ENCODE peak calls at places on chromosome 20, in five cellular contexts. One of them, this sample, is unnamed.

GRCh38 chr20:48912065-48912464 is 9.4 kb upstream of the ARFGEF2 start:
- DNase-seq in pancreas: no peak
- DNase-seq in spleen: peak
- DNase-seq in tibial nerve: no peak
- DNase-seq in NB4: no peak
- DNase-seq in this sample: no peak

GRCh38 chr20:6765469-6766058 is 1.9 kb upstream of the BMP2 start:
- DNase-seq in tibial nerve: peak
- DNase-seq in pancreas: no peak
- DNase-seq in NB4: peak
- DNase-seq in spleen: no peak
- DNase-seq in this sample: no peak

GRCh38 chr20:52082612-52083011 is 109.0 kb downstream of the ZFP64 start:
- DNase-seq in NB4: no peak
- DNase-seq in pancreas: no peak
- DNase-seq in tibial nerve: no peak
- DNase-seq in spleen: no peak
- DNase-seq in this sample: no peak

GRCh38 chr20:35318502-35319157 is 26.4 kb upstream of the FAM83C start:
- DNase-seq in tibial nerve: no peak
- DNase-seq in spleen: no peak
- DNase-seq in NB4: no peak
- DNase-seq in pancreas: no peak
- DNase-seq in this sample: no peak

GRCh38 chr20:62804021-62804631 is 509 bp upstream of the OGFR start:
- DNase-seq in tibial nerve: no peak
- DNase-seq in spleen: peak
- DNase-seq in NB4: peak
- DNase-seq in pancreas: no peak
- DNase-seq in this sample: no peak

GRCh38 chr20:44532981-44533331 is 11.1 kb upstream of the SERINC3 start:
- DNase-seq in pancreas: no peak
- DNase-seq in NB4: no peak
- DNase-seq in spleen: no peak
- DNase-seq in tibial nerve: no peak
- DNase-seq in this sample: no peak

GRCh38 chr20:11995750-11996567 is 78.3 kb downstream of the BTBD3 start:
- DNase-seq in NB4: no peak
- DNase-seq in spleen: no peak
- DNase-seq in tibial nerve: peak
- DNase-seq in pancreas: no peak
- DNase-seq in this sample: no peak

GRCh38 chr20:48623906-48624265 is 203.9 kb downstream of the PREX1 start:
- DNase-seq in spleen: peak
- DNase-seq in pancreas: peak
- DNase-seq in tibial nerve: no peak
- DNase-seq in NB4: no peak
- DNase-seq in this sample: no peak

GRCh38 chr20:60215786-60216730 is 257.8 kb downstream of the CDH26 start:
- DNase-seq in spleen: no peak
- DNase-seq in pancreas: no peak
- DNase-seq in tibial nerve: no peak
- DNase-seq in NB4: no peak
- DNase-seq in this sample: no peak
- TF ChIP-seq CTCF in spleen: no peak
- TF ChIP-seq CTCF in pancreas: no peak
- TF ChIP-seq CTCF in tibial nerve: no peak
- TF ChIP-seq CTCF in NB4: no peak
- TF ChIP-seq CTCF in this sample: no peak

GRCh38 chr20:47465335-47466090 is 36.2 kb upstream of the NCOA3 start:
- DNase-seq in tibial nerve: no peak
- DNase-seq in NB4: no peak
- DNase-seq in pancreas: no peak
- DNase-seq in spleen: no peak
- DNase-seq in this sample: no peak

GRCh38 chr20:47466193-47466592 is 35.5 kb upstream of the NCOA3 start:
- DNase-seq in NB4: no peak
- DNase-seq in pancreas: no peak
- DNase-seq in spleen: no peak
- DNase-seq in tibial nerve: no peak
- DNase-seq in this sample: no peak

GRCh38 chr20:47461120-47461685 is 40.5 kb upstream of the NCOA3 start:
- DNase-seq in tibial nerve: no peak
- DNase-seq in spleen: no peak
- DNase-seq in NB4: no peak
- DNase-seq in pancreas: no peak
- DNase-seq in this sample: no peak

GRCh38 chr20:47466704-47467459 is 34.8 kb upstream of the NCOA3 start:
- DNase-seq in pancreas: no peak
- DNase-seq in tibial nerve: no peak
- DNase-seq in spleen: no peak
- DNase-seq in NB4: no peak
- DNase-seq in this sample: no peak

DNA sequence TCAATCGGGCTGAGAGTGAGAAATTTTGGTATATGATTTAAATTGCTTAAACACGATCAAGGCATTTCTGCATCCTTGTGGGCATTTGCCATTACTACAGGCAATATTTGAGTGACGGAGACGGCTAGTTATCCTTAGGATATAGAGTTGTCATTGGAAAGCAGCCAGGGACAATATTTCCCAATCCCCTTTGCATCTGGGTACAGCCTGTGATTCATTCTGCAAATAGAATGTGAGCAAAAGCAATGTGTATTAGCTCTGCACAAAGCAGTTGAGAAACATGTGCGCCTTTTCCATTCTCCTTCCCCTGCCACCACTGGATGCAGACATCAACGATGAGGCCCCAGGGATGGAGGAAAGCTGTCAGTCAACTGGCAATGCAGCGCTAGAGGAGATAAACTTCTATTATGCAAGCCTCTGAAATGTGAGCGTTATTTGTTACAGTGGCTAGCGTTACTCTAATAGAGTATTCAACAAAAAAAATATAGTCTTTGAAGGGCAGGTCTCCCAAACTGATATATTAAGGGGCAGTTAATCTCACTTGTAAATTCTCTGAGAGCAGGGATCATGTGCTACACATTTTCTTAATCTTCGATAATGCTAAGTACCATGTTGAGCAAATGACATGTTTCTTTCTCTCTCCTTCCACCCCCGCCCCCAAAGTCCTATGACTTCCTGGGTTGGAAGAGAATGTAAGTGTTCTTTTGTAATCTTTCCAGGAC is 37.1 kb upstream of the NCOA3 start:
- DNase-seq in NB4: no peak
- DNase-seq in tibial nerve: peak
- DNase-seq in spleen: no peak
- DNase-seq in pancreas: no peak
- DNase-seq in this sample: peak
- TF ChIP-seq CTCF in NB4: no peak
- TF ChIP-seq CTCF in tibial nerve: peak
- TF ChIP-seq CTCF in spleen: no peak
- TF ChIP-seq CTCF in pancreas: no peak
- TF ChIP-seq CTCF in this sample: no peak

GRCh38 chr20:43506238-43506637 is 1.3 kb upstream of the L3MBTL1 start:
- DNase-seq in spleen: no peak
- DNase-seq in tibial nerve: no peak
- DNase-seq in NB4: no peak
- DNase-seq in pancreas: no peak
- DNase-seq in this sample: no peak

GRCh38 chr20:43508604-43509040 is 1.1 kb downstream of the L3MBTL1 start:
- DNase-seq in spleen: no peak
- DNase-seq in pancreas: no peak
- DNase-seq in tibial nerve: no peak
- DNase-seq in NB4: peak
- DNase-seq in this sample: no peak

GRCh38 chr20:43511879-43512278 is 4.4 kb downstream of the L3MBTL1 start:
- DNase-seq in pancreas: no peak
- DNase-seq in NB4: no peak
- DNase-seq in spleen: no peak
- DNase-seq in tibial nerve: no peak
- DNase-seq in this sample: no peak

GRCh38 chr20:43508106-43508505 is 609 bp downstream of the L3MBTL1 start:
- DNase-seq in pancreas: no peak
- DNase-seq in spleen: peak
- DNase-seq in NB4: no peak
- DNase-seq in tibial nerve: no peak
- DNase-seq in this sample: no peak

DNA sequence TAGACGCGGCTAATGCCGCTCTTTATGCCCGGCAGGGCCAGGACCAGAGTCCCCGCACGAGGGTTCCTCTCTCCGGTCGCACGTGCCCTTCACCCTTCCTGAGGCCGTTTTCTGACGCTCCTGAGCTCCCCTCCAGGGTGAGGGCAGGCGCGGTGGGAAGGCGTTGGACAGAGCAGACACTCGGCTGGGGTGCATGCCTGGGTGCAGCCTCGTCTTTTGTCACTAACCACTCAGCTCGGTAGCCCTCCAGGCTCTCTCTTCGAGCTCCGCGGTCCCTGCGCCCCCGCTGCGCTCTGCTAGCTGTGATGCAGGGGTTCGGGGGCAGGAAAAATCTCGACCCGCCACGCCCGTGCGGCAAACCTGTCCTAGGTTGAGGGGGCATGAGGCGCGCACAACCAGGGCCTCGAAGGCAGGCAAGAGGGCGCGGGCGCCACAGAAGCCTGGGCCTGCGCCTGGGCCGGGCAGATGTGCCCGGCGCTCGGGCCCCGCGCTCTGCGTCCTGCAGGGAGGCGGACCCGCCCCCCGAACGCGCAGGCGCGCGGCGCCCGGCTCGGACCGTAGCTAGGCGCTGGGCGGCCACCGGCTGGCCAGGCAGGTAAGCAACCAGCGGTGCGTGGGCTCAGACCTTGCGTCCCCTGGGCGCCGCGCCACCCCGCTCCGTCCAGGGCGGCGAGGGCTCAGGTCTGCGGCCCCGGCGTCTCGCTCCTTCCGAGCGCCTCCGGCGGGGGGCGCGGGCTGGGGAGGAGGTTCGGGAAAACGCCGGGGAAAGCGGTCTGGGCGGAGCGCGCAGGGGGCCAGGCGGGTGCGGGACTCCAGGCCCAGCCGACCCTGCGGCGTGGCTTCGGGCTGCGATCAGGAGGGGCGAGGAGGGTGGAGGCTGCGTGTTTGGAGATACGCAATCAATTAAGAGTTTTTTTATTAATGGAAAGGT is at the start of gene L3MBTL1:
- DNase-seq in spleen: peak
- DNase-seq in tibial nerve: no peak
- DNase-seq in NB4: peak
- DNase-seq in pancreas: peak
- DNase-seq in this sample: no peak
- TF ChIP-seq CTCF in spleen: no peak
- TF ChIP-seq CTCF in tibial nerve: no peak
- TF ChIP-seq CTCF in NB4: no peak
- TF ChIP-seq CTCF in pancreas: no peak
- TF ChIP-seq CTCF in this sample: no peak

GRCh38 chr20:57671662-57672061 is 38.2 kb downstream of the PMEPA1 start:
- DNase-seq in NB4: peak
- DNase-seq in pancreas: no peak
- DNase-seq in spleen: no peak
- DNase-seq in tibial nerve: no peak
- DNase-seq in this sample: no peak
- TF ChIP-seq CTCF in NB4: no peak
- TF ChIP-seq CTCF in pancreas: no peak
- TF ChIP-seq CTCF in spleen: no peak
- TF ChIP-seq CTCF in tibial nerve: no peak
- TF ChIP-seq CTCF in this sample: no peak

DNA sequence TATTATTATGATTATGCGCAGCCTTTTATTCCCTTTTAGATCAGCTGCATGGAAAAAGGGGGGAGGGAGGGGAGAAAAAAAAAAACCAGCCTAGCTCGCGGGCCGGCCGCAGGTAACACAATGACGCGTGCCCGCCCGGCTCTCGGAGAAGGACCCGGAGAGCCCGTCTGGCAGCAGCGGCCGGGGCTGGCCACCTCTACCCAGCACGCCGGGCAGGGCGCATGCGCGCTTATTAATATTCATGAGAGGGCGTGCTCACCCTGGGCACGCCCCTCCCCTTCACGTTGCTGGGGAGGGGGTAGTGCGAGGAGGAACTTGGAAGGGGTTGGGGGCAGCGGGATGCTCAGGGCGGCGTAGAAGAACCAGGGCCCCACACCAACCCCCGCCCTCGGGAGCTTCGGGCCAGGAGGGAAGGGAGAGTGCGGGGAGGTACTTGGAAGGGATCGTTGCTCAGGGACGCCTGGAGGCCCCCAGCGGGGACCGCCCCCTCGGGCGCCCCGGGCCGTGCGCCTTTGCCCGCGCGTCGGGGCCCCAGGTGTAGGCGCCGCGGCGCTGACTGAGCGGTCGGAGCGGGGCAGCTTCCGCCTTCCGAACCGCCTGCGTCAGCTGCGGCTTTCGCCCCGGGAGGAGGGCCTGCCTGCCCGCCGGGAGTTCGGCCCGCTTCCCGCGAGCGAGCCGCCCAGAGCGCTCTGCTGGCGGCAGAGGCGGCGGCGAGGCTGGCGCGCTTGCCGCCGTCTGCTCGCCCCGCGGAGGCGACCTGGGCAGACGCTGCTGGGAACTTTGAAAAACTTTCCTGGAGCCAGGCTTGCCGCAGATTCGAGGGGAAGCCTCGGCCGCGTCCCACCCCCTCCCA is at the start of gene JAG1:
- DNase-seq in spleen: peak
- DNase-seq in NB4: peak
- DNase-seq in pancreas: peak
- DNase-seq in tibial nerve: peak
- DNase-seq in this sample: peak
- TF ChIP-seq CTCF in spleen: no peak
- TF ChIP-seq CTCF in NB4: no peak
- TF ChIP-seq CTCF in pancreas: no peak
- TF ChIP-seq CTCF in tibial nerve: no peak
- TF ChIP-seq CTCF in this sample: no peak

GRCh38 chr20:53394433-53394832 is 199.2 kb downstream of the ZNF217 start:
- DNase-seq in NB4: no peak
- DNase-seq in spleen: no peak
- DNase-seq in tibial nerve: no peak
- DNase-seq in pancreas: no peak
- DNase-seq in this sample: no peak
- TF ChIP-seq CTCF in NB4: no peak
- TF ChIP-seq CTCF in spleen: no peak
- TF ChIP-seq CTCF in tibial nerve: no peak
- TF ChIP-seq CTCF in pancreas: no peak
- TF ChIP-seq CTCF in this sample: no peak

GRCh38 chr20:45963059-45964011 is 8.7 kb downstream of the ZNF335 start:
- DNase-seq in tibial nerve: peak
- DNase-seq in spleen: peak
- DNase-seq in NB4: peak
- DNase-seq in pancreas: no peak
- DNase-seq in this sample: no peak
- TF ChIP-seq CTCF in tibial nerve: no peak
- TF ChIP-seq CTCF in spleen: no peak
- TF ChIP-seq CTCF in NB4: peak
- TF ChIP-seq CTCF in pancreas: no peak
- TF ChIP-seq CTCF in this sample: no peak